ENCODE peak calls at places on chromosomes 13 and 19, in five cellular contexts. D is fibroblast of lung, E is GM23338, V is PC-9, A is astrocyte. U is an unnamed sample.

GRCh38 chr13:25225970-25226369 is 53.9 kb upstream of the AMER2 start:
- DNase-seq in A (no peak), E (peak; percentile 30), V (no peak), D (no peak), U (no peak)

GRCh38 chr19:11446652-11447301 is 11.3 kb downstream of the PRKCSH start:
- DNase-seq in V (no peak), A (no peak), D (no peak), E (peak; percentile 79), U (peak; percentile 40)

GRCh38 chr19:6802336-6803035 is 30.0 kb downstream of the VAV1 start:
- DNase-seq in V (peak; percentile 71), E (peak; percentile 32), D (no peak), A (no peak), U (peak; percentile 85)

GRCh38 chr19:23832717-23833327 is 74.1 kb upstream of the ZNF681 start:
- DNase-seq in V (no peak), D (no peak), A (no peak), E (no peak), U (no peak)

GRCh38 chr19:10603084-10603872 is 16.2 kb upstream of the AP1M2 start:
- DNase-seq in E (peak; percentile 56), A (no peak), D (no peak), V (peak; percentile 62), U (peak; percentile 89)

GRCh38 chr19:28794301-28794700 is 418.6 kb downstream of the UQCRFS1 start:
- DNase-seq in V (no peak), E (no peak), D (no peak), A (no peak), U (no peak)

GRCh38 chr19:14476663-14477401 is 1.7 kb upstream of the PTGER1 start:
- DNase-seq in A (peak; percentile 68), E (no peak), V (peak; percentile 92), D (peak; percentile 72), U (no peak)

GRCh38 chr19:10260141-10260584 is 8.1 kb downstream of the MRPL4 start:
- DNase-seq in V (peak; percentile 76), A (peak; percentile 42), D (peak; percentile 62), E (no peak), U (no peak)

GRCh38 chr13:26011996-26012688 is 39.7 kb downstream of the SHISA2 start:
- DNase-seq in V (no peak), D (peak; percentile 38), E (peak; percentile 57), A (no peak), U (no peak)

GRCh38 chr19:19170053-19170945 is at the start of gene MEF2B:
- DNase-seq in E (peak; percentile 97), V (peak; percentile 44), D (peak; percentile 59), A (peak; percentile 20), U (peak; percentile 17)

GRCh38 chr19:46860846-46861690 is at the start of gene ARHGAP35:
- DNase-seq in V (no peak), E (peak; percentile 75), A (no peak), D (no peak), U (peak; percentile 32)

GRCh38 chr19:5273782-5274181 is 66.8 kb downstream of the PTPRS start:
- DNase-seq in V (no peak), A (no peak), D (no peak), E (no peak), U (no peak)

GRCh38 chr13:40187324-40187795 is 479.1 kb downstream of the FOXO1 start:
- DNase-seq in E (peak; percentile 21), V (no peak), A (no peak), D (no peak), U (peak; percentile 83)

DNA sequence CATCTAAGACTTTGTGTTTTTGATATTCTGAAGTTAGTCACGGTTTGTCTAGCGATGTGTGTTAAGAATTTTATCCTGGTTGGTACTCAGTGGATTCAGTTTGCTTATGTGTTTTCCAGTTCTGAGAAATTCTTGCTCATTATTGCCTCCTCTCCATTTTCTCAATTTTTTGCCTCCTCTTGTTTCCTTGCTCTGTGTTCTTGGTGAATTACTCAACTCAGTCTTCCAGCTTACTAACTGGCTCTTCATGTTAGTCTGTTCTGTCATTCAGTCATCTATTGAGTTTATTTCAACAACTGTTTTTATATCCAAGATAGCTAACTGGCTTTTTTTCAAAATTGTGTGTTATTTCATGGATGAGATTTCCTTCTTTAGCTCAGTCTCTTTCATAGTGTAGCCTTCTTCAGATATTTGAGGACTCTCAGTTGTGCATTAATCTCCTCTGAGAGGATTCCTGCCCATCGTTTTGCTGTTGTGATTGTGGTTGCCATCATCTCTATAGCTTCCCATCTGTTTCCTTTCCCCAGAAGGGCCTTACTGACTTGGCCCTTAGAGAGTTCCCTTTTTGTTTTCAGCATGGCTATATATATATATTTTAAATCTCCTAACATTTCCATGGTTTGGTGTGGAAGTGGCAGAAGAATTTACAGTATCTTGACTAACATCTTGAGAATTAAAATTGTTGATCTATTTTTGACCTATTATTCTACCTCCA is 6.2 kb downstream of the SETDB2 start:
- DNase-seq in A (no peak), E (no peak), D (no peak), V (no peak), U (no peak)
- H3K4me2 ChIP-seq in A (no peak overlapping the region), E (no peak overlapping the region), D (no peak overlapping the region), V (no peak overlapping the region), U (no peak overlapping the region)

DNA sequence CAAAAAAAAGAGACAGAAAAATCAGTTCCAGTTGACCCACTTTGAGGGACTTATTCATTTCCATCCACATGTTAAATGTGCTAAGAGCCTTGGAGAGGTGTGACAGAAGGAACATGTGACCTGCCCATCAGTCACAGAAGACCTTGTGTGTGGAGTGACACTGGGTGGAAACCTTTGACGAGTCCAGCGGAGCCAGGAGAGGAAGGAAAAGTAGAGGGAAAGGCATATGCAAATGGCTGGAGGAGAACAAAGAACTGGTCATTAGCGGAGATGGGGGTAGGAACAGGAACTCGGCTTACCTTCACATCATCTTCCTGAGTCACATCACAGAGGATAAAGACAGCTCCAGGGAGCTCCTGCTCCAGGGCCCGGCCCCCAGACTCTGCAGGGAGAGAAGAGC is 2.3 kb downstream of the HSD17B14 start:
- DNase-seq in A (no peak), E (peak; percentile 54), D (no peak), V (no peak), U (no peak)
- H3K4me2 ChIP-seq in A (no peak overlapping the region), E (peak overlapping the region; percentile 27), D (no peak overlapping the region), V (peak overlapping the region; percentile 32), U (no peak overlapping the region)

GRCh38 chr19:32828643-32829344 is 40.8 kb downstream of the SLC7A9 start:
- DNase-seq in V (no peak), A (no peak), E (no peak), D (no peak), U (no peak)

GRCh38 chr19:32828139-32828538 is 41.4 kb downstream of the SLC7A9 start:
- DNase-seq in A (no peak), V (peak; percentile 1), E (peak; percentile 35), D (no peak), U (no peak)

GRCh38 chr19:32831611-32832010 is 38.0 kb downstream of the SLC7A9 start:
- DNase-seq in D (no peak), V (no peak), E (no peak), A (no peak), U (no peak)

GRCh38 chr19:32829345-32829896 is 40.1 kb downstream of the SLC7A9 start:
- DNase-seq in V (no peak), E (no peak), D (no peak), A (no peak), U (no peak)

DNA sequence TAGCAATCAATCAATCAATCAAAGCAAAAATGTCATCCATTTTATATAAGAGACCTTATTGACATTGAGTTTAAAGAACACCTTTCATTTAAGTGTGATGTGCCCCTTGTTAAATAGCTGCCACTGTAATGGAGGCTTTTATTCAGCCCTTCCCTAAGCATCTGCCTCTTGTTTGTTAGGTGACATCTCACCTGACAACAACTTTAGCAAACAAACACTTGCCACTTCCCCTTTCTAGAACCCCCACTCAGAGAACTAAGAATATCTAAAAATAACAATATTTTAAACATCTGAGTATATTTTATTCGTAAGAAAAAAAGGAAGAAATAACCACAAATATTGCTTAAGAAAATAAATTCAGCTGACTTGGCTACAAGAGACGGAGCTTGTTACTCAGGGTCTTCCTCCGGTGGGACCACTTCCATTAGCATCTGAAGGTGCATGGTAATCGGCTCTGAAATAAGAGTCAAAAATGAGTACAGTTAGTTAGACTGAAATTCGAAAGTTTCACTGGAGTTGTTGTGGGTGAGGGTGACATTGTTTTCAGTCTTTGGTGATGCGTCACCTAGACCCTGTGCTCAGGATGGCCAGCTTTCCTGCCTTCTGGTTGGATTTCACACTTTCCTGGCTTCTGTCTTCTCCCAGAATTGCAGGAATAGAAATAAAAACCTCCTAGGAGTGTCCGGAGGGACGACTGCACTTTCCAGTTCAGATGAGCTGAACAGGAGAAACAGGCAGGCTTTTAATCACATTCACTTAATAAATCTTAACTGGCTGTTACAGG is 39.1 kb downstream of the SLC7A9 start:
- DNase-seq in V (peak; percentile 51), A (peak; percentile 86), E (no peak), D (peak; percentile 89), U (no peak)
- H3K4me2 ChIP-seq in V (peak overlapping the region; percentile 19), A (peak overlapping the region; percentile 62), E (no peak overlapping the region), D (no peak overlapping the region), U (no peak overlapping the region)

DNA sequence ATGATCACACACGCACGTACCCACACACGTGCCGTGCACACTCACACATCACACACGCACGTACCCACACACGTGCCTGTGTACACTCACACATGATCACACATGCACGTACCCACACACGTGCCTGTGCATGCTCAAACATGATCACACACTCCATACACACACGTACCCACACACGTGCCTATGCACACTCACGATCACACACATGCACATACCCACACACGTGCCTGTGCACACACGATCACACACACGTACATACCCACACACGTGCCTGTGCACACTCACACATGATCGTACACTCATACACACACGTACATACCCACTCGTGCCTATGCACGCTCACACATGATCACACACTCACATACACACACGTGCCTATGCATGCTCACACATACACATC is 86.8 kb downstream of the RAB20 start:
- DNase-seq in A (no peak), D (no peak), V (no peak), E (no peak), U (no peak)
- H3K4me2 ChIP-seq in A (no peak overlapping the region), D (no peak overlapping the region), V (no peak overlapping the region), E (no peak overlapping the region), U (no peak overlapping the region)

GRCh38 chr19:43562698-43563241 is 12.6 kb downstream of the XRCC1 start:
- DNase-seq in D (peak; percentile 92), E (no peak), A (peak; percentile 89), V (no peak), U (peak; percentile 88)

GRCh38 chr19:43563816-43564215 is 11.5 kb downstream of the XRCC1 start:
- DNase-seq in D (no peak), A (no peak), V (no peak), E (no peak), U (no peak)

GRCh38 chr19:43561144-43561970 is 14.0 kb downstream of the XRCC1 start:
- DNase-seq in D (no peak), V (no peak), E (no peak), A (no peak), U (no peak)

GRCh38 chr19:43560687-43561086 is 14.6 kb downstream of the XRCC1 start:
- DNase-seq in D (no peak), V (no peak), A (no peak), E (peak; percentile 40), U (no peak)

GRCh38 chr19:43562211-43562697 is 13.1 kb downstream of the XRCC1 start:
- DNase-seq in E (no peak), V (no peak), D (no peak), A (no peak), U (no peak)
- H3K4me2 ChIP-seq in E (no peak overlapping the region), V (no peak overlapping the region), D (no peak overlapping the region), A (no peak overlapping the region), U (peak overlapping the region; percentile 51)

DNA sequence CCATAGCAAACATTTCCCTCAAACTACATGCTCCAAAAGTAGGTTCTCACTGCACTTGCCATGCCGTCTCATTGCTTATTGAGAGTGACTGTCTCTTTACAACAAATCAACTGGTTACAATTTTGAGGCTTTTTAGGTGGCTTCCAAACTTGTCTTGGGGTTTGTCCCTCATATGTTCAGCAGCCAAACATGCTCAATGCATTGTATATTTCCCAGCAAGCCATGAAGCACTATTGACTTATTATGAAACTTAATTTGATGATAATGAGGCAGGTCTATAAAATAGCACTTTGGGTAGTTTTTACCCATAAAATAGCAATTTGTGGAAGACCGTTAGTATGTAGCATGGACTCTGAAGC is 78.2 kb downstream of the LRCH1 start:
- DNase-seq in V (no peak), E (no peak), D (no peak), A (no peak), U (no peak)
- H3K4me2 ChIP-seq in V (no peak overlapping the region), E (peak overlapping the region; percentile 14), D (no peak overlapping the region), A (no peak overlapping the region), U (no peak overlapping the region)

U was measured in DND-41.